ENCODE peak calls at places on chromosomes 13 and 19, in five cellular contexts. X is ascending aorta, A is left ventricle myocardium inferior, V is H7, L is Peyer's patch. J is an unnamed sample. For H3K27me3, the result is how much of the 10 kb centered on the place peaks cover.

GRCh38 chr19:18417250-18418033 is 1.8 kb upstream of the SSBP4 start:
- DNase-seq in L (no peak), A (peak), V (peak), X (no peak), J (peak)

GRCh38 chr13:112711528-112712265 is 21.9 kb downstream of the ATP11A start:
- DNase-seq in L (peak), V (peak), X (peak), A (peak), J (no peak)

GRCh38 chr19:33411621-33412180 is 38.2 kb downstream of the CEBPG start:
- DNase-seq in X (no peak), L (no peak), V (no peak), A (no peak), J (no peak)

GRCh38 chr13:48118025-48118424 is 23.1 kb upstream of the MED4 start:
- DNase-seq in V (no peak), A (no peak), X (no peak), L (no peak), J (no peak)

GRCh38 chr13:67075239-67075638 is 154.9 kb downstream of the PCDH9 start:
- DNase-seq in L (no peak), X (no peak), A (no peak), V (no peak), J (no peak)

GRCh38 chr13:98528663-98529064 is 48.2 kb downstream of the STK24 start:
- DNase-seq in V (no peak), A (no peak), X (no peak), L (no peak), J (no peak)

GRCh38 chr19:17684256-17684655 is 3.9 kb downstream of the UNC13A start:
- DNase-seq in L (no peak), X (no peak), V (no peak), A (no peak), J (no peak)

GRCh38 chr19:58294743-58295374 is 10.3 kb upstream of the ERVK3-1 start:
- DNase-seq in X (no peak), A (no peak), L (no peak), V (no peak), J (no peak)

GRCh38 chr13:74868044-74868443 is 613.9 kb downstream of the TBC1D4 start:
- DNase-seq in A (no peak), X (no peak), L (no peak), V (no peak), J (no peak)

GRCh38 chr19:6425732-6426686 is 1.4 kb upstream of the KHSRP start:
- DNase-seq in L (no peak), A (no peak), V (peak), X (no peak), J (no peak)

GRCh38 chr13:90867336-90867683 is 480.2 kb upstream of the MIR17HG start:
- DNase-seq in X (no peak), A (peak), L (no peak), V (peak), J (peak)

GRCh38 chr13:50365683-50366391 is 350.6 kb downstream of the KCNRG start:
- DNase-seq in L (peak), V (no peak), X (no peak), A (no peak), J (peak)

GRCh38 chr13:107271226-107271625 is 703.3 kb upstream of the ARGLU1 start:
- DNase-seq in L (no peak), V (peak), A (no peak), X (no peak), J (no peak)

GRCh38 chr13:42373048-42373812 is 101.3 kb downstream of the AKAP11 start:
- DNase-seq in A (no peak), L (no peak), V (no peak), X (no peak), J (no peak)

GRCh38 chr19:50465986-50466771 is 10.1 kb upstream of the EMC10 start:
- DNase-seq in A (no peak), V (peak), X (no peak), L (no peak), J (no peak)

DNA sequence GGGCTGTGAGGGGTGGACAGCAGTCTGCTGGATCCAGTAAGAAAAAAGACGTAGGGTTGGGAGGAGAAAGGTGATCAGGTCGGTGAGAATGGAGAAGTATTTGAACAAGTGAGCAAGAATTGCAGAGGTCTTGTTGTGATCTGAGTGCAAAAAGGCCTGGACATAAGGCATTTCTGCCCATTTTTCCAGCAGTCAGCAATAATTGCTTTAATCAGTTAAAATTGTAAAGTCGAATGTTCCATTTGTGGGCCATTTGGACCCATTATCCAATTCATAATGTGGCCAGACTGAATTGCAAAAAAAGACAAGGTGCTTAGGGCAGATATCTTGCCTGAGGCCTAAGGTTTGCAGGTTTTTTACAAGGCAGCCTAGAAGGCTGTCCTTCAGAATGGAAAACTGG is 86.1 kb downstream of the ZNF737 start:
- DNase-seq in L (no peak), X (no peak), A (no peak), V (no peak), J (no peak)
- H3K27me3 ChIP-seq in L (under half), X (under half), A (under half), V (under half), J (under half)

DNA sequence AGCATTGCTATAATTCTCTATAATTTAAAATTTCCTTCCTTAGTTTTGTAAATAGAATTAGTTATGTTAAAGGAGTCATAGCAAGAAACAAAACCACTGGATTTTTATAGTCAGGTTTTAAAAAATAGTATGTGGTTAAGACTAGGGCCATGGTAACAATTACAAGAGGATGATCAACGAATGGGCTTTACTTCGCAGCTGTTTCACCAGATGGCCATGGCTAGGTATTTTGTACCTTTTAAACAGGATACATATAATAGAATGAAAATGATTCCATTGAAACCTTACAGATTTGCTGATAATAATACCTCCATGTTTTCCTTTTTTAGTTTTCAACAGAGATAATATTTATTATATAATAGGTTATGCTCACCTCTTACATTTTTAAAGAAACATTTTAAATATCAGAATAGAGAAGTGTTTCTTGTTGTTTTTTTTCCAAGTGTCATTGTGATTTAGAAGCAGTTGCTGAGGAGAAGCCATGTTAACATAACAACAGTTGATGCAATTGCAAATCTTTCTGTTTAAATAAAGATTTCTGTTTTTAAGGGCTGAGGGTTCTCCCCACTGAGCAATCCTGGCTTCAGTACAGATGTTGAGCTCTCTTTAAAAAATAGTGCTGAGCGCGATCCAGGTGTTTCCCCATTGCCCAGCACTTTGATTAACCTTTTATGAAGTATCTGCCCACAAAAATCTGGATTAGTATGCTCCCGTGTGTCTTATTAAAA is 205.2 kb downstream of the HS6ST3 start:
- DNase-seq in V (peak), A (no peak), X (no peak), L (no peak), J (no peak)
- H3K27me3 ChIP-seq in V (under half), A (under half), X (under half), L (under half), J (under half)

DNA sequence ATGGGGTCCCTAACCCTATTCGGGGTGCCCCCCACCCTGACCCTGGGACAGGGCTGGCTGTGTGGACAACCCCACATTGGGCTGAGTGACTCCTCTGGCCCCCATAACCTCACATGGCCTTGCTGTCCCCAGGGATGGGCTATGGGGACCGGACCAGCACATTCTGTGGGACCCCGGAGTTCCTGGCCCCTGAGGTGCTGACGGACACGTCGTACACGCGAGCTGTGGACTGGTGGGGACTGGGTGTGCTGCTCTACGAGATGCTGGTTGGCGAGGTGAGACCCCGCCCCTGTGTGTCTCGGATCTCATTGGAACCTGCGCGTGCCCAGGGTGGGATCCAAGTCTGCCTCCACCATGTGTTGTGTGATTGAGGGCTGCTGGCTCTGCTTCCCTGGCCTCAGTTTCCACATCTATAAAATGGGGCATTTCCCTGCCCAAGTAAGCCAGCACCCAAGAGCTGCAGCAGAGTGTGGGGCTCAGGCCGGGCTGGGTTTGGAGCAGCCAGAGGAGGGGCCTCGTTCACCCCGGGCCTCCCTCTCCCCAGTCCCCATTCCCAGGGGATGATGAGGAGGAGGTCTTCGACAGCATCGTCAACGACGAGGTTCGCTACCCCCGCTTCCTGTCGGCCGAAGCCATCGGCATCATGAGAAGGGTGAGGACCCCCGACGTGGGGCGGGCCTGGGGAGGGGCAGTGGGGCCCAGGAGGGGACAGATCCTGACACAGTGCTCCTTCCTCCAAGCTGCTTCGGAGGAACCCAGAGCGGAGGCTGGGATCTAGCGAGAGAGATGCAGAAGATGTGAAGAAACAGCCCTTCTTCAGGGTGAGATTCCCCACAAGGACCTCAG is 4.9 kb downstream of the PTGER1 start:
- DNase-seq in L (no peak), V (peak), X (no peak), A (no peak), J (no peak)
- H3K27me3 ChIP-seq in L (under half), V (under half), X (under half), A (under half), J (under half)

GRCh38 chr19:1234670-1235380 is 3.0 kb downstream of the CBARP start:
- DNase-seq in A (no peak), L (no peak), V (no peak), X (no peak), J (no peak)

GRCh38 chr19:1235625-1236538 is 1.9 kb downstream of the CBARP start:
- DNase-seq in L (no peak), X (no peak), A (no peak), V (no peak), J (no peak)

GRCh38 chr19:1232652-1233360 is 5.0 kb downstream of the CBARP start:
- DNase-seq in A (no peak), X (no peak), V (no peak), L (no peak), J (no peak)

GRCh38 chr19:1233361-1233667 is 4.5 kb downstream of the CBARP start:
- DNase-seq in V (no peak), X (no peak), L (no peak), A (no peak), J (peak)

DNA sequence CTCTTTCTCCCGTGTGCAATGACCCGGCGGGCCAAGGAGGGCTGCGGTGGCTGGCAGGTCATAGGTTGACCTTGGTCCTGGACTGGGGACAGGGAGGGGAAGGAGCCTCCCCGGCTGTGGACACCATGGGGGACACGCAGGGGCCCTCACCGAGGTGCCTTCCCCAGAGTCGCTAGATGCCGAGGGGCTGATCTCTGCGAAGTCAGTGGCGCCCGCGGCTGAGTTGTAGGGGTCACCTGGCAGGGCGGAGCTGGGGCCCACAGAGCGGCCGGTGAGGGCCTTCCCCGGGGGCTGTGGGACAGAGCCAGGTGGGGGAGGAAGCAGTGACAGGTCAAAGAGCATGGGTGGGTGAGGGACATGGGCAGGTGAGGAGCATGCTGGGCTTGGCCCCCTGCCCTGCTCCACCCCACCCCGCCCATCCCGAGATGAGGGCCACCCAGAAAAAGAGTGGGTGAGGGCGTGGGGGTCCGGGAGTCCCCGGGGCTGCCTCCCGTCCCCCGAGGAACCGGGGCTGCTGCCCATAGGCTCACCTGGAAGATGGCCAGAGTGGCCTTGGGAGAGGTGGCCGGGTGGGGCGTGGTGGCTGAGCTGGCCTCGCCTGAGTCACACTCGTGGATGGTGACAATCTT is 3.6 kb downstream of the CBARP start:
- DNase-seq in V (no peak), L (no peak), A (no peak), X (no peak), J (no peak)
- H3K27me3 ChIP-seq in V (under half), L (under half), A (under half), X (under half), J (under half)

GRCh38 chr13:110309661-110310524 is 2.8 kb downstream of the COL4A2 start:
- DNase-seq in L (no peak), X (no peak), A (no peak), V (no peak), J (no peak)

GRCh38 chr13:110308377-110309158 is 1.5 kb downstream of the COL4A2 start:
- DNase-seq in V (peak), X (no peak), A (no peak), L (no peak), J (no peak)

GRCh38 chr13:110310541-110311491 is 3.7 kb downstream of the COL4A2 start:
- DNase-seq in L (no peak), A (no peak), V (no peak), X (no peak), J (no peak)

GRCh38 chr13:110307697-110308376 is 753 bp downstream of the COL4A2 start:
- DNase-seq in L (no peak), X (no peak), A (no peak), V (no peak), J (no peak)

DNA sequence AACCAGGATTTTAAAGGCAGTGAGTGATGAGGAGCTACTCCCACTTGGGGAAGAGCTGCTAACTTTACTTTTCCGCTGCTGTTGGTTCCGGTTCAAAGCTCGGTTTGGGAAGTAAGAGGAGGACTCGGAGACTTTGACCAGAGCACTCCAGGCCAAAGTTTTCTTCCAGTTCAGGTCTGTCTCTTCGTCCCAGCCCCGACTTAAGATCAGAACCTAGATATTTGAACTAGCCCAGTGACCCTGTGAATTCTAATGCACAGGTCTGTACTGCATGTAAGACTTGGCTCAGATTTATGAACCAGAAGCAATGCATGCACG is 2.0 kb downstream of the COL4A2 start:
- DNase-seq in V (no peak), L (no peak), X (no peak), A (no peak), J (no peak)
- H3K27me3 ChIP-seq in V (under half), L (under half), X (under half), A (under half), J (under half)

GRCh38 chr19:28558783-28559182 is 654.2 kb downstream of the UQCRFS1 start:
- DNase-seq in X (no peak), L (no peak), A (no peak), V (no peak), J (no peak)

GRCh38 chr19:28569132-28570114 is 643.5 kb downstream of the UQCRFS1 start:
- DNase-seq in L (no peak), X (no peak), A (no peak), V (no peak), J (peak)

GRCh38 chr19:28560786-28561185 is 652.2 kb downstream of the UQCRFS1 start:
- DNase-seq in V (no peak), L (no peak), X (no peak), A (no peak), J (no peak)

GRCh38 chr19:28567834-28568233 is 645.1 kb downstream of the UQCRFS1 start:
- DNase-seq in L (no peak), X (no peak), A (no peak), V (no peak), J (no peak)

DNA sequence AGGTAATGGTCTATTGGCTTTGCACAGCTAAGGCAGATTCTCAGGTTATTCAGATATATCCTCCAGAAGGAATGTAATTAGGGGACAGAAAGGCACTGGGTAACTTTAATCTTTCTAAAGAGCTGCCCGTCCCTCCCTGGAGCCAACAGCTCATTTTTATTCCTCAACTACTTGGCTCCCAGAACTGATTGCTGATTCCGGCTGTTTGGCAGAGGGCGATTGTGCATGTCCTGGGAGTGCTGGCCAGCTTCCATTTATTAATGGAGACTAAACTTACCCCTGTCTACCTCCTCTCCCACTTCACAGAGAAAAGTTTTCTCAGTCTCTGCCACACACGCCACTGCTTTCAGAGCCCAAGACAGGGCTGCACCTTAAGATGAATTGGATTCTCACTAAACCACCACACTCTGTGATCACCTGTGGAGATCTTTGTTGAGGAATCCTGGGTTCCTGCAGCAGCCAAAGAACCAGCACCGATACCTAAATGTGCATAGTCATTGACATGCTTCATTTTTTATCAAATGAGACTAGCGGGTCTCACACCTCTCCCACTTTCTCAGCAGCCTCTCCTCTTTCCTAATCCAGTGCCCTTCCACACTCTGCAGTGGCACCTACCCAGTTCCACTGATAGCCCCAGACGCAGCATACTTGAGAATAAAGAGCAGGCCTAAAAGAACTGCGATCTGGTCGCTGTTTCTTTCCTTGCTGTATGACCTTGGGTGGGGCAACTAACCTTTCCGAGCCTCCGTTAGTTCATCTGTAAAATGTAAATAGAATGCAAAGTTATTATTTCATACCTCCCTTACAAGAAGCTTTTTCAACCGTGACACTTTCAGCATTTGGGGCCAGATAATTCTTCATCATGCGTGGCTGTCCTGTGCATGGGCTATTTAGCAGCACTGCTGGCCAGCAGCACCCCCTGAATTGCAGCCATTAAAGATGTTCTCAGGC is 648.7 kb downstream of the UQCRFS1 start:
- DNase-seq in X (no peak), L (no peak), A (no peak), V (no peak), J (no peak)
- H3K27me3 ChIP-seq in X (under half), L (under half), A (under half), V (under half), J (under half)